ENCODE peak calls at places on chromosomes 6 and 20, in ten cellular contexts. X is GM23338, S is right lobe of liver, W is GM12865, L is ovary, M is A549, B is K562, C is mucosa of descending colon, T is heart left ventricle, H is OCI-LY7. A is an unnamed sample.

GRCh38 chr6:2795960-2796359 is 30.8 kb downstream of the WRNIP1 start:
- DNase-seq in X (no peak), S (no peak), W (no peak), L (no peak), M (no peak), B (no peak), C (no peak), T (no peak), H (no peak), A (no peak)

GRCh38 chr20:2907519-2907918 is 34.2 kb downstream of the PTPRA start:
- DNase-seq in X (no peak), S (no peak), W (no peak), L (no peak), M (no peak), B (no peak), C (no peak), T (no peak), H (no peak), A (no peak)

GRCh38 chr6:2433686-2434085 is 188.3 kb upstream of the GMDS start:
- DNase-seq in X (no peak), S (no peak), W (no peak), L (no peak), M (no peak), B (no peak), C (no peak), T (no peak), H (no peak), A (no peak)

GRCh38 chr6:44540881-44541280 is 153.4 kb downstream of the CDC5L start:
- DNase-seq in X (no peak), S (no peak), W (no peak), L (no peak), M (no peak), B (no peak), C (no peak), T (no peak), H (no peak), A (no peak)

GRCh38 chr20:20668639-20669038 is 43.8 kb downstream of the RALGAPA2 start:
- DNase-seq in X (no peak), S (no peak), W (peak), L (no peak), M (no peak), B (no peak), C (peak), T (no peak), H (peak), A (no peak)

GRCh38 chr6:14439419-14439818 is 321.8 kb downstream of the CD83 start:
- DNase-seq in X (no peak), S (no peak), W (no peak), L (no peak), M (no peak), B (no peak), C (no peak), T (no peak), H (no peak), A (no peak)

GRCh38 chr20:18057994-18058349 is 256 bp upstream of the OVOL2 start:
- DNase-seq in X (no peak), S (no peak), W (no peak), L (no peak), M (no peak), B (no peak), C (no peak), T (no peak), H (no peak), A (no peak)

GRCh38 chr20:46674253-46675083 is 14.8 kb downstream of the TP53RK start:
- DNase-seq in X (no peak), S (no peak), W (no peak), L (no peak), M (no peak), B (no peak), C (no peak), T (no peak), H (no peak), A (no peak)

GRCh38 chr6:84835340-84835739 is 70.9 kb upstream of the TBX18 start:
- DNase-seq in X (no peak), S (no peak), W (no peak), L (no peak), M (no peak), B (no peak), C (no peak), T (no peak), H (no peak), A (no peak)

GRCh38 chr6:161631676-161632194 is 357.9 kb upstream of the AGPAT4 start:
- DNase-seq in X (no peak), S (no peak), W (no peak), L (no peak), M (no peak), B (no peak), C (no peak), T (no peak), H (no peak), A (peak)

GRCh38 chr20:23640873-23641667 is 3.3 kb upstream of the CST3 start:
- DNase-seq in X (no peak), S (no peak), W (peak), L (no peak), M (no peak), B (no peak), C (no peak), T (no peak), H (no peak), A (no peak)

GRCh38 chr6:3650959-3651697 is 100.4 kb downstream of the PXDC1 start:
- DNase-seq in X (no peak), S (no peak), W (no peak), L (no peak), M (no peak), B (peak), C (no peak), T (no peak), H (no peak), A (no peak)

GRCh38 chr20:58073945-58074920 is 154.2 kb downstream of the ANKRD60 start:
- DNase-seq in X (no peak), S (no peak), W (no peak), L (peak), M (no peak), B (no peak), C (peak), T (no peak), H (no peak), A (peak)

GRCh38 chr20:37408202-37408929 is 62.4 kb downstream of the SRC start:
- DNase-seq in X (no peak), S (no peak), W (no peak), L (no peak), M (no peak), B (no peak), C (no peak), T (no peak), H (no peak), A (no peak)

GRCh38 chr20:20370087-20370575 is 2.2 kb downstream of the INSM1 start:
- DNase-seq in X (peak), S (no peak), W (no peak), L (no peak), M (peak), B (no peak), C (no peak), T (no peak), H (no peak), A (no peak)

GRCh38 chr6:12160350-12160749 is 129.8 kb upstream of the EDN1 start:
- DNase-seq in X (no peak), S (no peak), W (no peak), L (no peak), M (no peak), B (no peak), C (no peak), T (no peak), H (no peak), A (peak)

GRCh38 chr6:47343631-47344421 is 34.1 kb upstream of the TNFRSF21 start:
- DNase-seq in X (no peak), S (no peak), W (no peak), L (no peak), M (no peak), B (no peak), C (peak), T (no peak), H (no peak), A (no peak)

GRCh38 chr6:108477034-108477433 is 83.7 kb upstream of the FOXO3 start:
- DNase-seq in X (no peak), S (no peak), W (no peak), L (no peak), M (no peak), B (no peak), C (no peak), T (no peak), H (no peak), A (no peak)

GRCh38 chr6:34970487-34970886 is 81.4 kb downstream of the ANKS1A start:
- DNase-seq in X (no peak), S (no peak), W (no peak), L (no peak), M (no peak), B (no peak), C (no peak), T (no peak), H (no peak), A (no peak)

GRCh38 chr6:169701218-169701952 is 444 bp downstream of the WDR27 start:
- DNase-seq in X (peak), S (no peak), W (no peak), L (no peak), M (no peak), B (peak), C (peak), T (no peak), H (peak), A (no peak)

GRCh38 chr20:46512943-46513844 is at the start of gene ZNF334:
- DNase-seq in X (peak), S (peak), W (peak), L (peak), M (no peak), B (peak), C (peak), T (peak), H (no peak), A (no peak)

GRCh38 chr6:54805077-54805476 is 41.5 kb upstream of the FAM83B start:
- DNase-seq in X (peak), S (no peak), W (no peak), L (no peak), M (peak), B (no peak), C (no peak), T (no peak), H (no peak), A (no peak)

GRCh38 chr20:46717818-46718541 is 8.5 kb downstream of the SLC2A10 start:
- DNase-seq in X (no peak), S (no peak), W (no peak), L (no peak), M (no peak), B (no peak), C (no peak), T (no peak), H (no peak), A (no peak)

GRCh38 chr6:28543671-28544131 is 18.0 kb downstream of the GPX5 start:
- DNase-seq in X (peak), S (no peak), W (peak), L (peak), M (peak), B (no peak), C (no peak), T (no peak), H (no peak), A (no peak)

GRCh38 chr6:1894954-1895353 is 285.2 kb downstream of the FOXC1 start:
- DNase-seq in X (no peak), S (no peak), W (no peak), L (no peak), M (no peak), B (no peak), C (peak), T (no peak), H (no peak), A (no peak)

GRCh38 chr20:1293641-1294379 is 27.7 kb downstream of the SNPH start:
- DNase-seq in X (no peak), S (no peak), W (no peak), L (no peak), M (no peak), B (no peak), C (no peak), T (no peak), H (no peak), A (no peak)

GRCh38 chr6:100103194-100103593 is 109.2 kb upstream of the MCHR2 start:
- DNase-seq in X (no peak), S (no peak), W (no peak), L (no peak), M (no peak), B (no peak), C (no peak), T (no peak), H (no peak), A (no peak)

GRCh38 chr6:151695181-151695580 is 112.3 kb upstream of the ESR1 start:
- DNase-seq in X (no peak), S (no peak), W (no peak), L (no peak), M (no peak), B (no peak), C (no peak), T (no peak), H (no peak), A (no peak)

GRCh38 chr6:56370127-56370540 is 122.8 kb upstream of the COL21A1 start:
- DNase-seq in X (peak), S (peak), W (no peak), L (no peak), M (peak), B (peak), C (peak), T (peak), H (no peak), A (no peak)

GRCh38 chr20:58717278-58718091 is 24.9 kb downstream of the NPEPL1 start:
- DNase-seq in X (no peak), S (no peak), W (no peak), L (peak), M (no peak), B (no peak), C (no peak), T (peak), H (no peak), A (peak)

GRCh38 chr6:105384004-105384403 is 18.9 kb downstream of the PREP start:
- DNase-seq in X (no peak), S (no peak), W (no peak), L (no peak), M (peak), B (peak), C (no peak), T (no peak), H (no peak), A (no peak)

GRCh38 chr6:30915591-30915946 is 1.5 kb downstream of the VARS2 start:
- DNase-seq in X (peak), S (no peak), W (peak), L (peak), M (peak), B (peak), C (peak), T (no peak), H (peak), A (no peak)

GRCh38 chr20:62171245-62171644 is 11.6 kb upstream of the MTG2 start:
- DNase-seq in X (no peak), S (no peak), W (no peak), L (no peak), M (no peak), B (no peak), C (no peak), T (no peak), H (no peak), A (no peak)

GRCh38 chr20:54323227-54323734 is 115.4 kb downstream of the PFDN4 start:
- DNase-seq in X (no peak), S (no peak), W (no peak), L (no peak), M (no peak), B (no peak), C (no peak), T (no peak), H (no peak), A (no peak)

GRCh38 chr6:150691463-150691862 is 91.8 kb downstream of the PLEKHG1 start:
- DNase-seq in X (no peak), S (no peak), W (no peak), L (no peak), M (no peak), B (no peak), C (no peak), T (no peak), H (peak), A (no peak)

GRCh38 chr6:112049051-112049799 is 4.7 kb upstream of the CCN6 start:
- DNase-seq in X (no peak), S (no peak), W (no peak), L (no peak), M (no peak), B (no peak), C (no peak), T (no peak), H (no peak), A (no peak)

GRCh38 chr6:165654144-165654543 is 8.9 kb downstream of the PDE10A start:
- DNase-seq in X (no peak), S (no peak), W (no peak), L (no peak), M (no peak), B (no peak), C (no peak), T (no peak), H (no peak), A (no peak)
- H3K4me3 ChIP-seq in X (no peak), S (no peak), W (no peak), L (no peak), M (no peak), B (no peak), C (no peak), T (no peak), H (no peak), A (no peak)

DNA sequence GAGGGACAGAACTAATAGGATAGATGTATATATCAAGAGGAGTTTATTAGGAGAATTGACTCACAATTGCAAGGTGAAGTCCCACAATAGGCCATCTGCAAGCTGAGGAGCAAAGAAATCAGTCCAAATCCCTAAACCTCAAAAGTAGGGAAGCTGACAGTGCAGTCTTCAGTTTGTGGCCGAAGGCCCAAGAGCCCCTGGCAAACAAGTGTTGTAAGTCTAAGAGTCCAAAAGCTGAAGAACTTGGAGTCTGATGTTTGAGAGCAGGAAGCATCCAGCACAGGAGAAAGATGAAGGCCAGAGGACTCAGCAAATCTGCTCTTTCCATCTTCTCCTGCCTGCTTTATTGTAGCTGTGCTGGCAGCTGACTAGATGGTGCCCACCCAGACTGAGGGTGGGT is 117.7 kb downstream of the TSHZ2 start:
- DNase-seq in X (no peak), S (no peak), W (no peak), L (no peak), M (no peak), B (no peak), C (no peak), T (no peak), H (no peak), A (no peak)
- H3K4me3 ChIP-seq in X (no peak), S (no peak), W (no peak), L (no peak), M (no peak), B (no peak), C (no peak), T (no peak), H (no peak), A (no peak)

GRCh38 chr6:148969271-148969666 is 222.4 kb downstream of the UST start:
- DNase-seq in X (no peak), S (no peak), W (no peak), L (no peak), M (no peak), B (no peak), C (no peak), T (no peak), H (no peak), A (no peak)

GRCh38 chr6:148967546-148967945 is 220.7 kb downstream of the UST start:
- DNase-seq in X (no peak), S (no peak), W (no peak), L (no peak), M (no peak), B (no peak), C (no peak), T (no peak), H (no peak), A (no peak)

GRCh38 chr6:148971027-148971927 is 224.4 kb downstream of the UST start:
- DNase-seq in X (no peak), S (no peak), W (no peak), L (no peak), M (no peak), B (no peak), C (no peak), T (no peak), H (no peak), A (no peak)

GRCh38 chr6:148968636-148969270 is 221.9 kb downstream of the UST start:
- DNase-seq in X (no peak), S (no peak), W (no peak), L (no peak), M (no peak), B (no peak), C (no peak), T (no peak), H (no peak), A (peak)

DNA sequence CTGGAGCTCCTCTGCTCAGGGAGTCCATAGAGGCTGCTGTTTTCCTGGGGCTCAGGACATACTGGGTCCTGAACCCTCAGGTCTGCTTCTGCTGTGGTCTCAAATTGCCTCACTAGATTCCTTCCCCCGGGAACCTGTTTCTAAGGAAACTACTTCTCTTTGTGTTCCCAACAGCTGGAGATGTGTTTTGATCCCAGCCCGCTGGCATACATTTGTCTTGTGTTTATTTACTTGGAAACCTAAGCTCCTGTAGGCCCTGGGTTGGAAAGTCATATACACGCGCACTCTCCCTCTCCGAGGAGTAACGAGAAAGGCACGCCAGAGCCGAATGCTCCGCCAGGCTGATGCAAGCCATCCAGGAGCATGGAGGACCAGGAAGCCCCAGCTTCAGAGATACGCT is 222.8 kb downstream of the UST start:
- DNase-seq in X (peak), S (no peak), W (no peak), L (no peak), M (no peak), B (no peak), C (peak), T (no peak), H (no peak), A (peak)
- H3K4me3 ChIP-seq in X (no peak), S (no peak), W (no peak), L (no peak), M (no peak), B (no peak), C (no peak), T (no peak), H (no peak), A (no peak)

DNA sequence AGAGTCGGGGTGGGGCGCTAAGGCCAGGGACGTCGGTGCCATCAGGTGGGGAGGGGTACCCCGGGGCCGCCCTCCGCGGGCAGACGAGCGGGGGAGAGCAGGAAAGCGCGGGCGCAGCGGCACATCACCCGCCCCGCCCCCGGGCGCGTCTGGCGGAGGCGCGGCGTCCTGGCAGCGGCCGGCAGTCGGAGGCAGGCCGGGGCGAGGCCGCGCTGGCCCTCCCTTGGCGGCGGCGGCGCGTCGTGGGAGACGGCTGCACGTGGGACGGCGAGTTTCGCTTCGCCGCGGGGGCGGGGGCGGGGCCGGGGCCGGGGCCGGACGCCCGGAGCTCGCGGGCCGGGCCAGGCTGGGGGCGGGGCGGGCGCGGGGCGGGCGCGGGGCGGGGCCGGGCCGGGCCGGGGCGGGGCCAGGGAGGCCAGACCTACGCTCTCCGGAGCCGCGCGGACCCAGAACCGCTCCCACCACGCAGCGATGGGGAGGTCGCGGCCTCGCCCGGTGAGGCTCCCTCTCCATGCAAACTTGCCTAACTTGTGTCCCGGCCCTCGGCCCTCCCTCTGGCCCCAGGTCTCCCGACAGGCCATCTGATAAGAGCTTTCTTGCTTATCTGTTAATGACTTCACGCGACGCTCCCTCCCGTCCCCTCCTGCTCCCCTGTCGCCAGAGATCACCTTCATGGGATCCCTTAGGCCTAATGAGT is 12.5 kb downstream of the ITPR3 start:
- DNase-seq in X (peak), S (peak), W (peak), L (peak), M (peak), B (peak), C (peak), T (peak), H (peak), A (no peak)
- H3K4me3 ChIP-seq in X (peak), S (no peak), W (peak), L (peak), M (peak), B (peak), C (no peak), T (no peak), H (peak), A (peak)